ENCODE peak calls at places on chromosome 18, in ten cellular contexts. R is bronchial epithelial cell; G is COR-L47; J is stimulated activated CD8-positive, alpha-beta memory T cell treated with anti-CD3 and anti-CD28 coated beads, Interleukin-7, amount 100 ng/mL, for 1 hour; W is stimulated activated CD4-positive, alpha-beta T cell treated with anti-CD3 and anti-CD28 coated beads, Interleukin-2, amount 100 ng/mL, for 4 hours; D is HL-60; X is ureter; S is effector memory CD8-positive, alpha-beta T cell; T is HCEC 1CT; P is GM12864. L is an unnamed sample.

GRCh38 chr18:8499810-8500663 is 109.2 kb upstream of the RAB12 start:
- DNase-seq in R (no peak), G (peak; percentile 34), J (no peak), W (no peak), D (no peak), X (no peak), S (no peak), T (no peak), P (no peak), L (no peak)

GRCh38 chr18:58178476-58178875 is 134.4 kb downstream of the NEDD4L start:
- DNase-seq in R (no peak), G (no peak), J (no peak), W (no peak), D (no peak), X (no peak), S (no peak), T (peak; percentile 56), P (no peak), L (no peak)

GRCh38 chr18:23812566-23813440 is 123.5 kb downstream of the LAMA3 start:
- DNase-seq in R (peak; percentile 54), G (peak; percentile 34), J (no peak), W (no peak), D (no peak), X (no peak), S (no peak), T (peak; percentile 30), P (no peak), L (no peak)

GRCh38 chr18:45772081-45772480 is 48.1 kb downstream of the SLC14A1 start:
- DNase-seq in R (no peak), G (no peak), J (no peak), W (no peak), D (no peak), X (no peak), S (no peak), T (no peak), P (no peak), L (no peak)

GRCh38 chr18:51234117-51235010 is 36.9 kb upstream of the MEX3C start:
- DNase-seq in R (peak; percentile 20), G (no peak), J (no peak), W (no peak), D (no peak), X (no peak), S (no peak), T (no peak), P (no peak), L (no peak)

GRCh38 chr18:46761054-46761769 is 4.4 kb upstream of the ST8SIA5 start:
- DNase-seq in R (no peak), G (peak; percentile 93), J (no peak), W (no peak), D (no peak), X (no peak), S (no peak), T (no peak), P (no peak), L (no peak)

GRCh38 chr18:9022397-9023170 is 79.9 kb upstream of the NDUFV2 start:
- DNase-seq in R (peak; percentile 39), G (no peak), J (no peak), W (no peak), D (no peak), X (no peak), S (no peak), T (no peak), P (no peak), L (no peak)

GRCh38 chr18:39460136-39460535 is 1894.5 kb upstream of the CELF4 start:
- DNase-seq in R (no peak), G (no peak), J (no peak), W (no peak), D (no peak), X (no peak), S (no peak), T (no peak), P (no peak), L (no peak)

GRCh38 chr18:22115573-22115972 is 53.8 kb upstream of the GATA6 start:
- DNase-seq in R (no peak), G (no peak), J (no peak), W (no peak), D (no peak), X (no peak), S (no peak), T (no peak), P (no peak), L (no peak)

GRCh38 chr18:61574665-61575064 is 241.4 kb downstream of the CDH20 start:
- DNase-seq in R (no peak), G (no peak), J (no peak), W (no peak), D (no peak), X (no peak), S (no peak), T (no peak), P (no peak), L (no peak)

GRCh38 chr18:47826157-47827074 is 104.0 kb downstream of the SMAD2 start:
- DNase-seq in R (no peak), G (no peak), J (no peak), W (no peak), D (no peak), X (no peak), S (no peak), T (no peak), P (no peak), L (no peak)

GRCh38 chr18:9743200-9744016 is 35.3 kb downstream of the RAB31 start:
- DNase-seq in R (peak; percentile 99), G (no peak), J (no peak), W (no peak), D (peak; percentile 93), X (peak; percentile 64), S (no peak), T (peak; percentile 97), P (no peak), L (no peak)

GRCh38 chr18:644395-645004 is 13.0 kb upstream of the TYMS start:
- DNase-seq in R (no peak), G (no peak), J (no peak), W (no peak), D (no peak), X (no peak), S (no peak), T (no peak), P (no peak), L (no peak)

GRCh38 chr18:56461151-56461550 is 177.2 kb downstream of the TXNL1 start:
- DNase-seq in R (peak; percentile 46), G (no peak), J (no peak), W (no peak), D (no peak), X (no peak), S (no peak), T (no peak), P (no peak), L (no peak)

GRCh38 chr18:61554117-61554776 is 221.0 kb downstream of the CDH20 start:
- DNase-seq in R (no peak), G (no peak), J (no peak), W (no peak), D (no peak), X (no peak), S (peak; percentile 18), T (no peak), P (no peak), L (no peak)

GRCh38 chr18:41351430-41351829 is 603.6 kb upstream of the PIK3C3 start:
- DNase-seq in R (no peak), G (no peak), J (no peak), W (no peak), D (no peak), X (no peak), S (no peak), T (no peak), P (no peak), L (no peak)

GRCh38 chr18:33210575-33211189 is 229.8 kb downstream of the CCDC178 start:
- DNase-seq in R (peak; percentile 49), G (peak; percentile 69), J (no peak), W (no peak), D (peak; percentile 13), X (no peak), S (no peak), T (peak; percentile 27), P (no peak), L (no peak)

GRCh38 chr18:27780061-27780740 is 396.7 kb downstream of the CDH2 start:
- DNase-seq in R (peak; percentile 25), G (no peak), J (no peak), W (no peak), D (no peak), X (no peak), S (no peak), T (peak; percentile 3), P (no peak), L (no peak)

GRCh38 chr18:64219511-64219910 is 70.6 kb upstream of the LINC00305 start:
- DNase-seq in R (no peak), G (peak; percentile 67), J (no peak), W (no peak), D (no peak), X (no peak), S (no peak), T (no peak), P (no peak), L (no peak)

GRCh38 chr18:5309888-5310470 is 14.5 kb upstream of the ZBTB14 start:
- DNase-seq in R (no peak), G (no peak), J (no peak), W (peak; percentile 15), D (peak; percentile 73), X (no peak), S (peak; percentile 20), T (no peak), P (no peak), L (no peak)

GRCh38 chr18:74778191-74778847 is 180.6 kb downstream of the ZNF407 start:
- DNase-seq in R (peak; percentile 61), G (no peak), J (no peak), W (no peak), D (no peak), X (no peak), S (no peak), T (no peak), P (no peak), L (no peak)

GRCh38 chr18:36732264-36732663 is 96.5 kb downstream of the TPGS2 start:
- DNase-seq in R (no peak), G (no peak), J (no peak), W (no peak), D (no peak), X (no peak), S (no peak), T (no peak), P (no peak), L (no peak)

GRCh38 chr18:22005191-22005824 is 164.1 kb upstream of the GATA6 start:
- DNase-seq in R (no peak), G (no peak), J (no peak), W (no peak), D (no peak), X (peak; percentile 45), S (no peak), T (no peak), P (no peak), L (no peak)

GRCh38 chr18:75309564-75309963 is 99.0 kb downstream of the TSHZ1 start:
- DNase-seq in R (no peak), G (no peak), J (no peak), W (no peak), D (no peak), X (no peak), S (no peak), T (no peak), P (no peak), L (no peak)

GRCh38 chr18:31206787-31207381 is 44.2 kb upstream of the DSC1 start:
- DNase-seq in R (peak; percentile 96), G (no peak), J (no peak), W (no peak), D (peak; percentile 60), X (peak; percentile 84), S (no peak), T (no peak), P (peak; percentile 54), L (no peak)

GRCh38 chr18:55912919-55913318 is 324.9 kb upstream of the TCF4 start:
- DNase-seq in R (no peak), G (no peak), J (no peak), W (no peak), D (no peak), X (no peak), S (no peak), T (no peak), P (no peak), L (no peak)

GRCh38 chr18:50970006-50970405 is 2.2 kb downstream of the ELAC1 start:
- DNase-seq in R (peak; percentile 43), G (peak; percentile 30), J (no peak), W (no peak), D (no peak), X (no peak), S (no peak), T (no peak), P (no peak), L (no peak)

GRCh38 chr18:33781429-33781828 is 203.4 kb downstream of the ASXL3 start:
- DNase-seq in R (no peak), G (peak; percentile 53), J (no peak), W (no peak), D (no peak), X (no peak), S (no peak), T (no peak), P (no peak), L (no peak)

L was measured in activated CD8-positive, alpha-beta memory T cell treated with anti-CD3 and anti-CD28 coated beads for 4 hours.